ENCODE peak calls at places on chromosomes 1 and 21, in eight cellular contexts. N, E, O, R, V, I, S and G are unnamed samples. For H3K4me1, H3K36me3 and H3K9me3, the result is how much of the 10 kb centered on the place peaks cover.

GRCh38 chr1:195663549-195664280 is 944.5 kb downstream of the KCNT2 start:
- DNase-seq in S (no peak), V (no peak), N (no peak), R (peak), E (peak), O (no peak), I (no peak), G (no peak)

GRCh38 chr1:155022927-155023236 is 10.7 kb downstream of the DCST2 start:
- DNase-seq in R (peak), E (no peak), I (no peak), V (no peak), S (no peak), N (no peak), O (no peak), G (no peak)

GRCh38 chr1:41898191-41898713 is 20.5 kb downstream of the HIVEP3 start:
- DNase-seq in E (peak), I (peak), S (no peak), O (no peak), N (peak), R (peak), V (no peak), G (peak)

GRCh38 chr1:206508956-206509355 is 1.6 kb downstream of the RASSF5 start:
- DNase-seq in O (no peak), S (no peak), V (no peak), I (no peak), E (peak), R (no peak), N (no peak), G (no peak)

GRCh38 chr1:182802006-182802798 is 12.6 kb downstream of the NPL start:
- DNase-seq in V (no peak), R (no peak), I (no peak), E (no peak), S (no peak), N (no peak), O (no peak), G (no peak)

GRCh38 chr1:245599413-245600174 is 444.8 kb downstream of the KIF26B start:
- DNase-seq in R (no peak), S (no peak), E (peak), I (no peak), O (peak), V (no peak), N (no peak), G (no peak)

GRCh38 chr1:213244664-213245091 is 193.6 kb downstream of the RPS6KC1 start:
- DNase-seq in O (no peak), R (peak), S (no peak), E (peak), N (no peak), V (peak), I (peak), G (peak)

GRCh38 chr1:245671966-245672767 is 517.4 kb downstream of the KIF26B start:
- DNase-seq in R (no peak), N (no peak), O (no peak), E (no peak), I (no peak), S (no peak), V (no peak), G (no peak)

GRCh38 chr1:2561898-2562895 is 6.0 kb downstream of the TNFRSF14 start:
- DNase-seq in N (no peak), E (no peak), I (no peak), V (no peak), O (no peak), S (no peak), R (no peak), G (no peak)

GRCh38 chr1:67241200-67241746 is 66.4 kb upstream of the IL12RB2 start:
- DNase-seq in I (no peak), N (no peak), R (no peak), V (no peak), E (no peak), S (no peak), O (no peak), G (no peak)

GRCh38 chr21:31670065-31670464 is 10.6 kb downstream of the SOD1 start:
- DNase-seq in I (no peak), N (no peak), E (no peak), O (no peak), V (no peak), R (no peak), S (no peak), G (no peak)

GRCh38 chr1:75394386-75395139 is 216.4 kb downstream of the SLC44A5 start:
- DNase-seq in I (no peak), V (peak), S (no peak), R (no peak), N (no peak), O (no peak), E (no peak), G (no peak)

GRCh38 chr1:234571692-234572091 is 38.3 kb downstream of the IRF2BP2 start:
- DNase-seq in R (no peak), E (no peak), S (no peak), V (no peak), I (no peak), O (no peak), N (no peak), G (no peak)

GRCh38 chr1:203039609-203040517 is 13.6 kb downstream of the PPFIA4 start:
- DNase-seq in V (peak), O (no peak), N (no peak), R (peak), E (no peak), I (peak), S (peak), G (no peak)

GRCh38 chr1:92259350-92259749 is 39.4 kb downstream of the GLMN start:
- DNase-seq in R (peak), E (peak), O (no peak), V (no peak), N (no peak), I (no peak), S (no peak), G (no peak)

GRCh38 chr21:19458295-19458694 is 1054.7 kb upstream of the TMPRSS15 start:
- DNase-seq in R (no peak), V (no peak), N (no peak), I (peak), O (no peak), E (no peak), S (no peak), G (no peak)

GRCh38 chr1:162191396-162192322 is 122.2 kb downstream of the NOS1AP start:
- DNase-seq in I (no peak), O (no peak), S (no peak), R (peak), V (no peak), N (no peak), E (no peak), G (no peak)

GRCh38 chr1:13708380-13709010 is 8.5 kb downstream of the PRDM2 start:
- DNase-seq in E (no peak), S (no peak), V (no peak), I (no peak), O (no peak), N (no peak), R (no peak), G (no peak)

GRCh38 chr21:39763282-39763970 is 18.4 kb downstream of the IGSF5 start:
- DNase-seq in E (no peak), S (no peak), R (no peak), N (no peak), O (no peak), I (no peak), V (no peak), G (no peak)

GRCh38 chr1:175206687-175207086 is 14.1 kb upstream of the KIAA0040 start:
- DNase-seq in I (no peak), R (peak), N (no peak), O (no peak), E (no peak), S (no peak), V (no peak), G (no peak)
- H3K4me1 ChIP-seq in I (under half), R (under half), N (under half), O (under half), E (under half), S (under half), V (half or more), G (half or more)

DNA sequence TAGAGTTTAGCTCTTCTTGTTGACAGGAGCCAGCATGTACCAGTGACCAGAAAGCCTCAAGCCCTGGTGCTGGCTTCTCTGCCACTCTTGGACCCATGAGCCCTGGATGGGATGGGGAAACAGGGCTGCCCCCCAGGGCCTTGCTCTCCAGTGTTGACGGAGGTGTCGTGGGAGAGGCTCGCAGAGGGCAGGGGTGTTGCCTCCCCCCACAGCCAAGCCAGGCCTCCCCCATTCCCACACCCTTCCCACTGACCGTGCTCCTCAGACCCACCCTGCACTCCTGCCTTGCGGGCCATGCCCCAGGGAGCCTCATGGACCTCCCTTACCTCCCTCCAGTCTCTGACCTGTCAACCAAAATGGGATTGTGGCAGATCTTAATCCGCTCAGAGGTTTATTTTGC is 123.8 kb upstream of the COL6A1 start:
- DNase-seq in N (no peak), E (no peak), S (no peak), V (no peak), R (no peak), O (no peak), I (no peak), G (no peak)
- H3K36me3 ChIP-seq in N (under half), E (under half), S (under half), V (under half), R (under half), O (under half), I (under half), G (under half)

GRCh38 chr1:228242313-228242864 is 34.5 kb downstream of the OBSCN start:
- DNase-seq in N (no peak), I (no peak), S (no peak), O (no peak), V (peak), R (no peak), E (no peak), G (no peak)
- H3K9me3 ChIP-seq in N (under half), I (under half), S (half or more), O (under half), V (half or more), R (half or more), E (under half), G (half or more)

GRCh38 chr1:115710859-115711624 is 57.5 kb downstream of the CASQ2 start:
- DNase-seq in E (no peak), R (peak), S (no peak), V (no peak), I (no peak), O (no peak), N (no peak), G (no peak)
- H3K4me1 ChIP-seq in E (under half), R (under half), S (half or more), V (under half), I (under half), O (under half), N (under half), G (under half)